ENCODE peak calls at places on chromosome 1, in nine cellular contexts. V is fibroblast of lung, O is dorsolateral prefrontal cortex, D is uterus, G is right lobe of liver, K is stomach, C is A549, W is gastrocnemius medialis, H is prostate gland. L is an unnamed sample.

GRCh38 chr1:172917972-172918371 is 132.8 kb downstream of the TNFSF18 start:
- DNase-seq in V (peak; percentile 94), K (no peak), H (no peak), D (no peak), C (peak; percentile 84), G (no peak), O (no peak), W (no peak), L (peak; percentile 58)

GRCh38 chr1:234617135-234617985 is 7.4 kb upstream of the IRF2BP2 start:
- DNase-seq in H (no peak), K (no peak), D (no peak), G (peak; percentile 65), W (no peak), V (peak; percentile 39), O (no peak), C (no peak), L (no peak)

GRCh38 chr1:167173516-167174184 is 47.0 kb upstream of the POU2F1 start:
- DNase-seq in G (no peak), O (no peak), C (no peak), W (no peak), D (no peak), K (no peak), V (peak; percentile 38), H (no peak), L (peak; percentile 87)

GRCh38 chr1:23613191-23614126 is 54.2 kb upstream of the ID3 start:
- DNase-seq in H (no peak), K (peak; percentile 27), D (no peak), G (no peak), V (no peak), O (no peak), C (no peak), W (no peak), L (no peak)

GRCh38 chr1:54593571-54594160 is 29.7 kb downstream of the FAM151A start:
- DNase-seq in G (no peak), D (no peak), O (no peak), V (no peak), K (no peak), C (no peak), H (no peak), W (no peak), L (no peak)

GRCh38 chr1:205748398-205749093 is 1.4 kb downstream of the NUCKS1 start:
- DNase-seq in C (peak; percentile 38), D (no peak), W (no peak), K (no peak), G (no peak), H (peak; percentile 33), O (no peak), V (peak; percentile 86), L (peak; percentile 84)

GRCh38 chr1:146036990-146037646 is 15.6 kb upstream of the HJV start:
- DNase-seq in V (peak; percentile 94), C (peak; percentile 89), D (peak; percentile 85), O (peak; percentile 78), W (peak; percentile 52), K (peak; percentile 79), H (peak; percentile 70), G (peak; percentile 73), L (peak; percentile 95)

GRCh38 chr1:233656032-233656620 is 42.2 kb downstream of the KCNK1 start:
- DNase-seq in O (no peak), W (no peak), C (no peak), G (no peak), V (no peak), H (no peak), D (no peak), K (no peak), L (no peak)

GRCh38 chr1:180918519-180918918 is 5.8 kb downstream of the KIAA1614 start:
- DNase-seq in W (no peak), O (no peak), V (no peak), H (no peak), D (no peak), G (no peak), C (no peak), K (no peak), L (no peak)

GRCh38 chr1:208161656-208162375 is 82.4 kb downstream of the PLXNA2 start:
- DNase-seq in C (no peak), W (no peak), H (no peak), G (no peak), K (no peak), D (no peak), V (peak; percentile 64), O (no peak), L (peak; percentile 65)

GRCh38 chr1:223642155-223642689 is 23.3 kb downstream of the CAPN8 start:
- DNase-seq in V (no peak), C (no peak), D (no peak), G (no peak), K (no peak), O (no peak), W (no peak), H (no peak), L (no peak)

GRCh38 chr1:6180215-6180577 is at the start of gene CHD5:
- DNase-seq in O (peak; percentile 62), K (no peak), C (no peak), G (no peak), D (no peak), W (no peak), V (no peak), H (no peak), L (peak; percentile 50)

GRCh38 chr1:8077602-8078001 is 51.5 kb upstream of the ERRFI1 start:
- DNase-seq in V (no peak), O (no peak), K (no peak), D (no peak), W (no peak), C (no peak), H (no peak), G (no peak), L (no peak)

GRCh38 chr1:169957884-169958283 is 64.2 kb upstream of the SCYL3 start:
- DNase-seq in O (no peak), C (no peak), K (no peak), D (no peak), W (no peak), V (no peak), H (no peak), G (no peak), L (peak; percentile 56)

GRCh38 chr1:3399732-3400131 is 54.7 kb upstream of the ARHGEF16 start:
- DNase-seq in O (no peak), C (no peak), D (no peak), W (no peak), G (no peak), V (no peak), H (no peak), K (no peak), L (no peak)

GRCh38 chr1:35883681-35884155 is 709 bp downstream of the AGO1 start:
- DNase-seq in H (peak; percentile 42), G (peak; percentile 63), W (no peak), O (peak; percentile 34), C (peak; percentile 16), K (peak; percentile 54), D (peak; percentile 62), V (peak; percentile 20), L (peak; percentile 72)

GRCh38 chr1:154987326-154987725 is 4.2 kb downstream of the FLAD1 start:
- DNase-seq in C (no peak), W (no peak), O (no peak), H (no peak), K (no peak), D (no peak), G (peak; percentile 90), V (peak; percentile 55), L (no peak)

GRCh38 chr1:221793439-221794078 is 51.7 kb upstream of the DUSP10 start:
- DNase-seq in H (no peak), G (no peak), W (no peak), D (no peak), C (no peak), K (no peak), O (no peak), V (no peak), L (no peak)

GRCh38 chr1:156366832-156367231 is 2.2 kb upstream of the RHBG start:
- DNase-seq in G (no peak), O (no peak), W (no peak), D (no peak), H (no peak), K (no peak), C (peak; percentile 39), V (no peak), L (no peak)
- H3K27ac ChIP-seq in G (no peak overlapping the region), O (no peak overlapping the region), W (no peak overlapping the region), D (no peak overlapping the region), H (no peak overlapping the region), K (no peak overlapping the region), C (peak overlapping the region; percentile 20), V (no peak overlapping the region), L (no peak overlapping the region)

DNA sequence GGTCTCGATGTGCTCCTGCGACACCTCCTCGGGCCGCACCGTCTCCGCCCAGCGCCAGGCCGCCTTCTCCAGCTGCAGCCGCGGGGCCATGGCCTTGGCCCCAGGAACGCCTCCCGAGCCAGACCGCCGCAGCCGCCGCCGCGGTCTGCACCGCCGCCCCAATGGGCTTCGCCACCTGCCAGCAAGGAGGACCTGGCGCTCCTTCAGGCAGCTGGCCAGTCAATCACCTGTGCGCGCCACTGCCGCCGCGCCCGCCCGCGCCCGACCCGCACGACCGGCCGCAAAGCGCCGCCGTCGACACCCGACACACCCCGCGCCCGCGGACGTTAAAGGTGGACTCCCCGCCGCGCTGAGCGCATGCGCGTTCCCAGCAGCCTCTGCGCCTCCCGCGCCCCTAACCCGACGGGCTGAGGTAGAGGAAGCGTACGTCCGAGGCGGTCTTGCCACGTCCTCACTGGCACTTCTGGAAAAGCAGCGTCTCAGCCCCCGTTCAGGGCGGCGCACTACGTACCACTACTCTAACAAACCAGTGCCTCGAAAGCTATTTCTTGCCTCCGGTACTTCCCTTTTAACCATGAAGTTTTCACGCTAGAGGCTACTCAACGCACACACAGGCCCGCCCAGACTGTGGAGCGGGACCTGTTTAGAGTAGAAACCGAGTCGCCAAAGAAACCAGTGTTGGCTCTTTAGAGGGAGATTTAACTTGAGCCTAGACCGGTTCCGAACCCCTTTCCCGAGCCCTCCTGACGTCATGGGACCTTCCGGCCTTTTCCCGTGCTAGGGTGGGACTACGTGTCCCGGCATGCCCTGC is at the start of gene USP48:
- DNase-seq in G (peak; percentile 98), K (peak; percentile 97), O (peak; percentile 97), C (peak; percentile 95), D (peak; percentile 97), V (peak; percentile 98), H (peak; percentile 98), W (peak; percentile 95), L (peak; percentile 97)
- TF ChIP-seq CTCF in G (no peak), K (no peak), O (no peak), C (no peak), D (no peak), V (no peak), H (peak; percentile 10), W (no peak), L (no peak)

GRCh38 chr1:219904934-219905333 is 23.4 kb downstream of the SLC30A10 start:
- DNase-seq in C (no peak), O (no peak), H (no peak), K (no peak), W (no peak), D (no peak), V (no peak), G (no peak), L (no peak)
- H3K27ac ChIP-seq in C (no peak overlapping the region), O (no peak overlapping the region), H (no peak overlapping the region), K (no peak overlapping the region), W (no peak overlapping the region), D (no peak overlapping the region), V (no peak overlapping the region), G (no peak overlapping the region), L (no peak overlapping the region)

GRCh38 chr1:109024651-109025050 is 17.3 kb downstream of the WDR47 start:
- DNase-seq in C (no peak), G (no peak), W (no peak), H (no peak), V (peak; percentile 13), K (no peak), D (no peak), O (no peak), L (no peak)

GRCh38 chr1:109025691-109026090 is 16.2 kb downstream of the WDR47 start:
- DNase-seq in K (no peak), V (no peak), O (no peak), G (no peak), H (no peak), C (no peak), D (no peak), W (no peak), L (peak; percentile 28)

GRCh38 chr1:109027841-109028240 is 14.1 kb downstream of the WDR47 start:
- DNase-seq in O (no peak), V (no peak), H (no peak), C (no peak), W (no peak), K (no peak), D (no peak), G (no peak), L (no peak)
- TF ChIP-seq CTCF in O (no peak), V (no peak), H (no peak), C (peak; percentile 10), W (no peak), K (no peak), D (no peak), G (peak; percentile 17), L (peak; percentile 50)